ENCODE peak calls at places on chromosomes 13 and 19, in six cellular contexts. Q, U, N, J, D and L are unnamed samples.

GRCh38 chr13:78228940-78229339 is 310.3 kb upstream of the EDNRB start:
- DNase-seq in N (no peak), U (no peak), D (no peak), J (no peak), Q (no peak), L (no peak)

GRCh38 chr13:21074601-21075302 is 13.4 kb upstream of the LATS2 start:
- DNase-seq in D (no peak), Q (peak), J (no peak), U (peak), N (no peak), L (peak)

GRCh38 chr13:46728777-46729176 is 68.2 kb downstream of the ESD start:
- DNase-seq in N (no peak), Q (no peak), J (no peak), U (no peak), D (no peak), L (no peak)

GRCh38 chr13:19074519-19074918 is 107.1 kb downstream of the TUBA3C start:
- DNase-seq in N (no peak), U (no peak), D (no peak), Q (no peak), J (no peak), L (no peak)

GRCh38 chr19:47682939-47683338 is 30.3 kb upstream of the EHD2 start:
- DNase-seq in U (no peak), N (no peak), J (no peak), Q (no peak), D (no peak), L (no peak)

GRCh38 chr13:113151745-113152707 is 6.4 kb upstream of the PROZ start:
- DNase-seq in N (no peak), Q (no peak), J (no peak), D (no peak), U (no peak), L (peak)

GRCh38 chr19:38563475-38563874 is 54.3 kb downstream of the MAP4K1 start:
- DNase-seq in N (no peak), Q (no peak), J (no peak), U (no peak), D (no peak), L (no peak)

GRCh38 chr13:101202590-101202989 is 213.7 kb downstream of the NALCN start:
- DNase-seq in D (peak), N (no peak), J (no peak), Q (no peak), U (no peak), L (no peak)

GRCh38 chr19:49528211-49528771 is 488 bp downstream of the RCN3 start:
- DNase-seq in D (no peak), N (no peak), J (peak), U (no peak), Q (no peak), L (peak)

DNA sequence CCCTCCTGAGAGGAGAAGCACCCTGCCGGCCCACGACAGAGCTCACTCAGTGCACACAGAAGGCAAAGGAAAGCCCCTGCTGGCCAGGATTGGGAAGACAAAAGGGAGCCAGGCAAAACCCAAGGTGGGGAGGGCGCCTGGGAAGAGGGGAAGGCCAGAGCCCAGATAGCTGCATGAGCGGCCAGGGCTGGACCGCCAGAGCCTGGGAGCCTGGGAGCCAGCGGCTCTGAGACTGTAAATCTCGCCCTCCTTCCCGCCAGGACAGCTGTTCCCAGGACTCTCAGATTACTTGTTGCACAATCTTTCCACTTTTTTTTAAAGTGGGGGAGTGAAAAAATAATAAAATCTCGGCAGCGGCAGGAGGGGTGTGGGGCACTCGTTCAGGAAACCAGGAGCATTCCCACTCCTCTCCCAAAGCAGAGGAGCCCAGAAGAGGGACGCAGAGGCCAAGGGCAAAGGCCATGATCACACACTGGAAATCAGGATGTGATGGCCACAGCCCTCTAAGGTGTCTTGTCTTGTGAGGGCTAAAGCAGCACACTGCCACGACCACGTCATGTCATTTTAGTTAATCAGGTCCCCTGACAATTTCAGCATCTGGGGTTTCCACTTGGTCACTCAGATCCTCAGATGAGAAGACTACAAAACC is 19.6 kb upstream of the EPHX3 start:
- DNase-seq in Q (no peak), U (peak), N (peak), D (peak), J (no peak), L (peak)
- TF ChIP-seq EP300 in Q (no peak), U (peak), N (no peak), D (no peak), J (no peak), L (peak)

GRCh38 chr13:90968510-90968909 is 379.0 kb upstream of the MIR17HG start:
- DNase-seq in D (peak), N (no peak), J (no peak), U (no peak), Q (no peak), L (no peak)

GRCh38 chr13:90979059-90979458 is 368.4 kb upstream of the MIR17HG start:
- DNase-seq in Q (no peak), D (no peak), N (no peak), J (no peak), U (no peak), L (no peak)

GRCh38 chr13:90974249-90974954 is 373.1 kb upstream of the MIR17HG start:
- DNase-seq in J (no peak), U (no peak), D (no peak), Q (no peak), N (no peak), L (no peak)
- TF ChIP-seq EP300 in J (no peak), U (no peak), D (no peak), Q (no peak), N (no peak), L (no peak)

GRCh38 chr13:108214511-108215383 is 589 bp downstream of the LIG4 start:
- DNase-seq in J (peak), N (no peak), D (no peak), Q (peak), U (no peak), L (no peak)

GRCh38 chr13:108212901-108213300 is 2.4 kb downstream of the LIG4 start:
- DNase-seq in U (no peak), J (no peak), N (no peak), Q (no peak), D (no peak), L (no peak)

GRCh38 chr13:108218044-108218974 is at the start of gene ABHD13:
- DNase-seq in D (peak), U (peak), J (peak), N (peak), Q (peak), L (peak)

GRCh38 chr13:108213946-108214345 is 1.4 kb downstream of the LIG4 start:
- DNase-seq in J (no peak), D (no peak), U (no peak), Q (no peak), N (no peak), L (no peak)

GRCh38 chr13:108215428-108215827 is at the start of gene LIG4:
- DNase-seq in D (peak), Q (peak), U (peak), N (peak), J (peak), L (peak)
- TF ChIP-seq EP300 in D (no peak), Q (no peak), U (no peak), N (no peak), J (no peak), L (no peak)

DNA sequence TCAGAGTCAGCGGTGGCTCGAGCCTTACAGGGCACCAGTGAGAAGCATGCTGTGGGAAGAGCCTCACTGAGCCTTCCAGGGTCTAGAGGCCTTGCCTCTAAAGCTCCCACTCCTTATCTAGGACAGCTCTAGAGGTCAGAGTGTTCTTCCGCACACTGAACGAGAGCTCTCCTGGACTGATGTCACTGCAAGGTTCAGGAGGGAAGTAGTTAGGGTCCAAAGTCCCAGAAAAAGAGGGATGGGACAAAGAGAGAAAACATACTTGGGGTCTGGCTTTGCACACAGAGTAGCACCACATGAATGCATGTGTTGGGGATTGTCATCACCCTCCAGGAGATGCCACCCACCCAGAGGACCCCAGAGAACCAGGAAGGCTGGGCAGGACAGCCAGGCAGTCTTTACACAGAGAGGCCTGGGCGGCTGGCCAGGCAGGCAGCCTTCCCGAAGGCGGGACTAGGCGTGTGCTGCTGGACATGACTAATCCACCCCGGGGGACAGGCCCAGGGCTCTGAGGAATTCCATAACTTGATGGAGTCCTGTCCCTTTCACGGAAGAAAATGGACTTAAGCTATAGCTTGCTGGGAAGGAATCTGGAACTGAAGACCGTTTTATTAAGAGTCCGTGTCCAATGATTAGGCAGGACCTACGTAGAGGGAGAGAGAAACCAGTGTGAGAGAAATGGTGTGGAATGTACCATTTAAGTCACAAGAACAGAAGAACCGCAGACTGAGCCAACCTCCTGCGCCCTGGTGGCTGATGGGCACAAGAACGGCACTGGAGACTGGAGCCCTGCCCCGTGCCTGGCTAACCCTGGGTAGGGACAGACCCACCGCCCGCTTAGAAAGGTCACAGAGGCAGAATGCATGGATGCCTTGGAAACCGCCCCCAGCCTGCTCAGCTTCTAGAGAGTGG is 16.7 kb upstream of the EPHX3 start:
- DNase-seq in U (peak), D (no peak), N (no peak), J (no peak), Q (peak), L (peak)
- TF ChIP-seq EP300 in U (no peak), D (no peak), N (no peak), J (no peak), Q (peak), L (peak)

GRCh38 chr19:41886761-41887710 is 4.1 kb downstream of the ARHGEF1 start:
- DNase-seq in U (no peak), J (no peak), Q (no peak), N (no peak), D (no peak), L (no peak)

GRCh38 chr19:41883821-41884733 is 1.1 kb downstream of the ARHGEF1 start:
- DNase-seq in U (peak), D (peak), J (peak), N (peak), Q (peak), L (peak)

GRCh38 chr19:41889896-41890295 is 6.9 kb downstream of the ARHGEF1 start:
- DNase-seq in J (no peak), Q (no peak), U (no peak), D (no peak), N (no peak), L (no peak)

GRCh38 chr19:41888926-41889325 is 5.9 kb downstream of the ARHGEF1 start:
- DNase-seq in U (no peak), J (no peak), N (no peak), Q (peak), D (no peak), L (no peak)

GRCh38 chr19:41887711-41888382 is 4.9 kb downstream of the ARHGEF1 start:
- DNase-seq in Q (peak), D (peak), N (no peak), J (no peak), U (no peak), L (no peak)
- TF ChIP-seq EP300 in Q (no peak), D (no peak), N (no peak), J (no peak), U (no peak), L (no peak)

GRCh38 chr19:10811391-10812111 is 24.5 kb downstream of the TMED1 start:
- DNase-seq in D (no peak), U (no peak), J (no peak), N (no peak), Q (no peak), L (no peak)
- TF ChIP-seq EP300 in D (no peak), U (no peak), J (no peak), N (no peak), Q (no peak), L (no peak)